ENCODE peak calls at places on chromosomes 2 and 18, in four cellular contexts. H is heart right ventricle; C is upper lobe of left lung; Q is CD8-positive, alpha-beta T cell. S is an unnamed sample. For H3K4me1 and H3K27me3, the result is how much of the 10 kb centered on the place peaks cover.

GRCh38 chr2:134244091-134244490 is 9.8 kb upstream of the MGAT5 start:
- DNase-seq in Q (no peak), C (no peak), H (no peak), S (no peak)

GRCh38 chr2:217902281-217903141 is 100.3 kb downstream of the TNS1 start:
- DNase-seq in H (peak), Q (no peak), C (no peak), S (peak)

GRCh38 chr2:183840061-183840584 is 715.9 kb downstream of the NUP35 start:
- DNase-seq in Q (no peak), C (no peak), H (no peak), S (no peak)

GRCh38 chr2:189143930-189144329 is 35.6 kb downstream of the COL5A2 start:
- DNase-seq in Q (no peak), C (no peak), H (no peak), S (no peak)

GRCh38 chr2:238106698-238107524 is 6.8 kb downstream of the ESPNL start:
- DNase-seq in H (no peak), C (no peak), Q (no peak), S (peak)

GRCh38 chr2:172098287-172098649 is 4.4 kb downstream of the DLX2 start:
- DNase-seq in H (no peak), C (no peak), Q (no peak), S (no peak)

GRCh38 chr2:105317937-105318336 is 11.6 kb downstream of the TGFBRAP1 start:
- DNase-seq in Q (no peak), H (no peak), C (no peak), S (no peak)

GRCh38 chr2:195620499-195620898 is 36.5 kb upstream of the SLC39A10 start:
- DNase-seq in C (no peak), H (no peak), Q (no peak), S (no peak)

GRCh38 chr2:227198866-227199265 is 34.4 kb downstream of the COL4A3 start:
- DNase-seq in H (no peak), C (no peak), Q (no peak), S (no peak)

GRCh38 chr2:5978352-5978751 is 286.2 kb downstream of the SOX11 start:
- DNase-seq in Q (no peak), C (no peak), H (no peak), S (no peak)

GRCh38 chr2:204691911-204692510 is 146.7 kb downstream of the PARD3B start:
- DNase-seq in Q (no peak), H (no peak), C (no peak), S (no peak)

GRCh38 chr2:203900298-203900697 is 32.7 kb downstream of the CTLA4 start:
- DNase-seq in C (no peak), Q (no peak), H (no peak), S (no peak)

GRCh38 chr2:174595904-174596397 is 1.7 kb downstream of the WIPF1 start:
- DNase-seq in Q (no peak), H (no peak), C (no peak), S (no peak)
- H3K4me1 ChIP-seq in Q (under half), H (under half), C (under half), S (under half)

GRCh38 chr2:27261926-27262298 is 935 bp downstream of the SLC30A3 start:
- DNase-seq in C (peak), Q (no peak), H (no peak), S (no peak)

GRCh38 chr2:27262379-27263286 is at the start of gene SLC30A3:
- DNase-seq in Q (peak), H (peak), C (peak), S (peak)

GRCh38 chr2:27264253-27264752 is 1.5 kb upstream of the SLC30A3 start:
- DNase-seq in C (peak), Q (no peak), H (no peak), S (no peak)

GRCh38 chr2:27263287-27264252 is 723 bp upstream of the SLC30A3 start:
- DNase-seq in H (no peak), C (no peak), Q (no peak), S (no peak)

DNA sequence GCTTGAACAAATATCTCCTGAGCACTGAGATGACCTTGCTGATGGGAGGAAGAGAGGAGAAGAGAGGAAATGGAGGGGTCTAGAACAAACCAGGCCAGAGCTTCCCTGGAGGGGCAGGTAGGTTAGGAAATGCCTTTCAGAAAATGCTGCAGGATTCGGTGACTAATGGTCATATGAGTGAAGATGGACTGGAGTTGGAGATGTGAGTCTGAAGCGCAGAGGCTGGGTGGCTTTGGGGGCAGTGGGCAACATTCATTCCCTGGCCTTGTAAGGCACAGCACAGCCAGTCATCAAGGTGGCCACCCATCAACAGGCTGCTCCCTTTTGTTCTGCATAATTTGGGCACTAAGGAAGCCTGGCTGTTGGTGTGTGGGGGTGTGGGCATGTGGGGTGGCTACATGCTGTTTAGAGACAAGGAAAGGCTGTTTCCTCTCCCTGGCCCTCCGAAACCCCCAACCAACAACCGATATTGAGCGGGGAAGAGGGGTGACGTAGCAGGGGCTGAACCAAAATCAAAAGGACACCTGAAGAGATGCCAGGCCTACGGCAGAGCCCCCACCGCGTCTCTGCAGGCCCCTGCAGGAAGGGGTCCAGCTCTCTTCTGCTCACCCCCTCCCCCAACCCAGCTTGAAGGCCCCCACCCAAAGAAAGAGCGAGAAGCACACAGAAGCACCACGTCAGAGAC is 1.5 kb downstream of the SLC30A3 start:
- DNase-seq in H (no peak), Q (no peak), C (no peak), S (no peak)
- H3K27me3 ChIP-seq in H (half or more), Q (under half), C (under half), S (half or more)

DNA sequence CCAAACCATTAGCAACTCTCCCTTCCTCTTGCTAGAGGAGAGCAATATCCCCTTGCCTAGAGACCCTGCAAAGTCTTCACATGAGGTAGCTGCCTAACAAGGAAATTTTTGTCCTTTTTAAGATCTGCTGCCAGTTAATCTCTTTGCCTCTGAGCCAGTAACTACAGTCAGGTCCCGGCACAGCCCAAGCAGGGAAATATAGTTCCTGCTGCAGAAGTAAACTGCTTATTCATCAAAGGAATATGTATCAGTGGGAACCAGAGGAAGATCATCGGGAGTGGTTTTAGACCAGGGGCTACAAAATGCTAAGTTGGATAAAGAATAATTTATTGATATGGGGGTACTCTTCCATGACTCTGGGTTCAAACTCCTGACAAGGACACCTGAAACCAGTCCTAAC is 30.6 kb downstream of the CACNB4 start:
- DNase-seq in Q (no peak), H (no peak), C (no peak), S (no peak)
- H3K4me3 ChIP-seq in Q (no peak), H (no peak), C (no peak), S (no peak)

DNA sequence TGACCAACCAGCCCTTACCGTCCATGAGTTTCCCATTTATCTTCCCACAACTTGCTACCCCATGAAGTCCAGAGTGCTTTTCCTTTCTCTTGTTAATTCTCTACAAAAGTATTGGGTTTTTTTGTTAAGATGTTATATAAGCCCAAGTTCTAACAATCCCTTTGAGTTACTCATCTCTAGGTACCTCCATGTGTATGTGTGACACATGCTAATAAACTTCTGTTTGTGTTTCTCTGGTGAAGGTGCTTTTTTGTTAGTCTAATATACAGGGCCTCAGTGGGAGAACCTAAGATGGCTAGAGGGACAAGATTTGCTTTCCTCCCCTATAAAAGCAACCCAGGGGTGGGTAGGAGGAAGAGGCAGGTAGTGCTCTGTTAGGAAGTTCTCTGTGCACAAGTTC is 31.8 kb upstream of the RMDN2 start:
- DNase-seq in H (no peak), C (no peak), Q (no peak), S (no peak)
- H3K4me1 ChIP-seq in H (under half), C (under half), Q (under half), S (under half)

DNA sequence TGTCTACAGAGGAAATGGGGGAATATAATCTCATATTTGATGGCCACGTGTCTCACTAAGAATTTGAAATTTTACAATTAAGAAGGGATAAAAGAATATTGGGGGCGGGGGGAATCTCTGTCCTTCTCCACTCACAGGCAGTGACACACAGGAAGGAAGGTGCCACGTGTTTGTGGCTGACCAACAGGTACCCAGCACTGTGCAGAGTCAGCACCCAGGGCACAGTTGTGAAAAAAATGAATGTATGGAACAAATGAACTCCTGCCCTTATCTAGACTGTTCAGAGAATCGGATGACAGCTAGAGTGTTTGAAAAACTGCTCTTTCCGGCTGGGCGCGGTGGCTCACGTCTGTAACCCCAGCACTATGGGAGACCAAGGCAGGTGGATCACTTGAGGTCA is 317.0 kb upstream of the MYT1L start:
- DNase-seq in Q (no peak), C (no peak), H (no peak), S (no peak)
- H3K27me3 ChIP-seq in Q (under half), C (under half), H (under half), S (under half)

GRCh38 chr2:66691199-66691975 is 256.5 kb downstream of the MEIS1 start:
- DNase-seq in C (no peak), H (no peak), Q (no peak), S (no peak)
- H3K4me3 ChIP-seq in C (peak), H (no peak), Q (no peak), S (peak)

GRCh38 chr2:46983065-46983801 is 67.6 kb upstream of the MCFD2 start:
- DNase-seq in Q (no peak), C (no peak), H (no peak), S (peak)
- H3K4me1 ChIP-seq in Q (under half), C (half or more), H (under half), S (half or more)

DNA sequence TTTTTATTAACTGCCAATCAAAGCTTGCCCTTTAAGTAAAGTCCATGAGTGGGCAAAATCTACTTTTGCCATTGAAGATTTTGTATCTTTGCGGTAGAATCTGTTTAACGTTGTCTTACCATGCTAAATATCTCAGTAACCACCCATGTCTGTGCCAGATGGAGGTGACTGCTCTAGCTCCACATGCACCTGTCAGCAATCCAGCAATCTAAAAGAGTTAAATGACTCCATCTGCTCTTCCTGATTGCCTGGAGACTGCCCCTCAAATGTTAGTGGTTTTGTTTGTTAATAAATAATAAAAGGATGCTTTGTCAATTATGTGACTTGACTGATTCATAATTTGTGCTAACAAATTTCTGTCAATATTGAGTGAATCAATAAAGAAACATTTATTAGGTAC is 141.6 kb downstream of the RBM43 start:
- DNase-seq in H (no peak), C (no peak), Q (no peak), S (no peak)
- H3K27me3 ChIP-seq in H (under half), C (under half), Q (under half), S (under half)

GRCh38 chr18:35582899-35583558 is 1.5 kb downstream of the GALNT1 start:
- DNase-seq in Q (no peak), H (no peak), C (no peak), S (no peak)
- H3K4me3 ChIP-seq in Q (no peak), H (no peak), C (peak), S (peak)